ENCODE peak calls at places on chromosomes 2 and 18, in five cellular contexts. M, J, B, S and C are unnamed samples. For H3K4me1 and H3K36me3, the result is how much of the 10 kb centered on the place peaks cover.

GRCh38 chr2:68046642-68047240 is 16.1 kb downstream of the C1D start:
- DNase-seq in B (no peak), J (no peak), S (no peak), M (no peak), C (no peak)

GRCh38 chr2:233410191-233410760 is 56.0 kb downstream of the DGKD start:
- DNase-seq in J (no peak), M (no peak), B (no peak), S (no peak), C (no peak)

GRCh38 chr18:37207343-37207742 is 358.3 kb downstream of the CELF4 start:
- DNase-seq in M (no peak), B (no peak), S (no peak), J (no peak), C (no peak)

GRCh38 chr2:130810490-130810889 is 26.2 kb upstream of the ARHGEF4 start:
- DNase-seq in S (no peak), B (no peak), J (no peak), M (no peak), C (no peak)

GRCh38 chr2:68316091-68316490 is 3.7 kb downstream of the CNRIP1 start:
- DNase-seq in B (no peak), S (no peak), M (no peak), J (no peak), C (no peak)

GRCh38 chr2:222939208-222939846 is 78.5 kb downstream of the ACSL3 start:
- DNase-seq in J (no peak), S (peak), B (no peak), M (peak), C (no peak)

GRCh38 chr2:32484907-32485306 is 128.1 kb downstream of the BIRC6 start:
- DNase-seq in J (no peak), S (peak), B (no peak), M (peak), C (no peak)

GRCh38 chr2:189933911-189934399 is 128.6 kb downstream of the MSTN start:
- DNase-seq in M (no peak), S (peak), J (no peak), B (no peak), C (no peak)

GRCh38 chr2:237283136-237283928 is 130.6 kb downstream of the COL6A3 start:
- DNase-seq in M (no peak), S (peak), J (no peak), B (no peak), C (no peak)

GRCh38 chr2:241673797-241674725 is 12.6 kb downstream of the DTYMK start:
- DNase-seq in M (no peak), J (no peak), S (no peak), B (no peak), C (no peak)

GRCh38 chr2:73265298-73266060 is 18.8 kb downstream of the FBXO41 start:
- DNase-seq in S (no peak), M (no peak), B (no peak), J (no peak), C (no peak)

GRCh38 chr2:1929001-1929400 is 184.7 kb upstream of the PXDN start:
- DNase-seq in B (no peak), S (no peak), J (no peak), M (no peak), C (no peak)

GRCh38 chr2:27241761-27242613 is 20.9 kb downstream of the SLC30A3 start:
- DNase-seq in S (no peak), B (no peak), M (no peak), J (no peak), C (no peak)

GRCh38 chr2:103991591-103991990 is 862.3 kb upstream of the POU3F3 start:
- DNase-seq in B (no peak), S (no peak), M (no peak), J (no peak), C (no peak)

GRCh38 chr2:12490641-12491040 is 226.1 kb upstream of the TRIB2 start:
- DNase-seq in S (no peak), J (no peak), B (no peak), M (no peak), C (no peak)

GRCh38 chr18:76922107-76922506 is 99.8 kb downstream of the ZNF236 start:
- DNase-seq in J (peak), S (peak), M (peak), B (no peak), C (no peak)
- TF ChIP-seq CTCF in J (peak), S (peak), M (peak), B (peak), C (no peak)

GRCh38 chr18:48765053-48765452 is 185.7 kb downstream of the SMAD7 start:
- DNase-seq in J (no peak), S (no peak), B (no peak), M (no peak), C (no peak)

GRCh38 chr18:48767090-48767670 is 183.6 kb downstream of the SMAD7 start:
- DNase-seq in B (no peak), J (no peak), S (peak), M (peak), C (no peak)

GRCh38 chr18:48766025-48766424 is 184.7 kb downstream of the SMAD7 start:
- DNase-seq in J (no peak), B (no peak), S (peak), M (no peak), C (no peak)

GRCh38 chr18:48764452-48764851 is 186.3 kb downstream of the SMAD7 start:
- DNase-seq in J (no peak), B (no peak), S (no peak), M (no peak), C (no peak)

DNA sequence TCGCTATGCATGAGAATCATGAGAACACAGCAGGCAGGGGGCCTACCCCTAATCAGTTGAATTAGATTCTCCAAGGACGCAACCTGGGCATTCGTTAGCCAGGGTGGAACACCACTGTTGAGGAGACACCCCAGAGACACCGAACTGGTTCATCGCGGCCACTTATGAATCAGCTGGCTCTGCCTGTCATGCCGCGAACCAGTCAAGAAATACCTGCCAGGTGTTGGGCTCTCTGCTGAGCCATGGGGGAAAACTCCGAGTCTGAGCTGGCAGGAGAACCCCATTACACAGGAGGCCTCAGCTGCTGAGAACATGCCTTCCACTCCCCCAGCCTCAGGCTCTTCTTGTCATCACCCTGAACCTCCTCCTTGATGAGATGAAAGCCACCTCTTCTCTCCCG is 184.3 kb downstream of the SMAD7 start:
- DNase-seq in J (no peak), B (no peak), M (no peak), S (no peak), C (no peak)
- H3K4me1 ChIP-seq in J (under half), B (half or more), M (half or more), S (under half), C (under half)

GRCh38 chr2:153543639-153544071 is 65.1 kb upstream of the RPRM start:
- DNase-seq in B (no peak), S (no peak), M (no peak), J (no peak), C (no peak)
- H3K36me3 ChIP-seq in B (under half), S (under half), M (under half), J (under half), C (under half)

DNA sequence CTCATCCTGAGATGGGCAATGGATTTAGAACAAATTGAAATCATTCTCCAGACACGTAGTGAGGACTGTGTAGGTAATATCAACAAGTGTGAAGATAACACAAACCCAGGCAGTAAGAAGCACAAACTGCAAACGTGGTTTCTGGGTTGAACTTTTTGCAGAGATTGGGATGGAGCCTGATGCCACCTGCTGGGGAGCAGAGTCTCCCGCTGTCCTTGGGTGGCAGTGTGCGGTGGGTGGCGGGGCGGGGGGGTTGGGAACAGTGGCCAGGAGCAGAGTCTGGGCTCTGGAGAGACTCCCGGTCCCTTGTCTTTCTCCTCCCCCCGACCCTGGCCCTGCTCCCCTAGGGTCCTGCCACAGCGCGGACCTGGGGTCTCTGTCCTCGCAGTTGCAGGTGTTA is 19.5 kb downstream of the TRAF3IP1 start:
- DNase-seq in B (no peak), S (no peak), M (no peak), J (no peak), C (no peak)
- TF ChIP-seq CTCF in B (no peak), S (no peak), M (no peak), J (no peak), C (no peak)

GRCh38 chr2:172228177-172228785 is 125.6 kb upstream of the DLX2 start:
- DNase-seq in J (no peak), B (no peak), M (no peak), S (no peak), C (no peak)

GRCh38 chr2:172223601-172224054 is 120.9 kb upstream of the DLX2 start:
- DNase-seq in B (no peak), S (no peak), J (no peak), M (no peak), C (no peak)

GRCh38 chr2:172227719-172228118 is 125.0 kb upstream of the DLX2 start:
- DNase-seq in M (no peak), J (no peak), S (no peak), B (no peak), C (no peak)

GRCh38 chr2:172226244-172227061 is 123.8 kb upstream of the DLX2 start:
- DNase-seq in M (no peak), S (no peak), B (no peak), J (no peak), C (no peak)

GRCh38 chr2:172225786-172226185 is 123.1 kb upstream of the DLX2 start:
- DNase-seq in S (no peak), B (no peak), M (no peak), J (no peak), C (no peak)
- H3K4me1 ChIP-seq in S (under half), B (under half), M (under half), J (under half), C (under half)

DNA sequence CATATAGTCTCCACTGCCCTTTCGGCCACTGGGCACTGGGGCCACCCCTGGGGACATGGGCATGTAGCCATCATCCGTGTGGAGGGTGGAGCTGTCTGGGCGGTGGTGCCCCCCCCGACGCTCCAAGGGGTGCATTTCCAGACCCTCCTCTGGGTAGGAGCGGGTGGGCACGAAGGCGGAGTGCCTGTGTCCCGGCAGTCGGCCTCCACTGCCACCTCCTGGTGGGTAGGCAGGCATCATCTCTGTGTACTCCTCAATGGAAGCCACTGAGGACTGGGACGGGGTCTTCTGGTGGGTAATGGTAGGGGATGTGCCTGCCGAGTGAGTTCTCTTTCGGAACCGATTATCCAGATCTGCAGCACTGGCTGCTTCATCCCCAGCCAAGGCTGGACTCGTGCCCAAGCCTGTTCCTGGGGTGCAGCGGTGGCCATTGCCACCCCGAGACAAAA is 2.8 kb downstream of the IRS1 start:
- DNase-seq in B (peak), M (peak), S (peak), J (no peak), C (peak)
- H3K36me3 ChIP-seq in B (under half), M (under half), S (under half), J (under half), C (under half)

DNA sequence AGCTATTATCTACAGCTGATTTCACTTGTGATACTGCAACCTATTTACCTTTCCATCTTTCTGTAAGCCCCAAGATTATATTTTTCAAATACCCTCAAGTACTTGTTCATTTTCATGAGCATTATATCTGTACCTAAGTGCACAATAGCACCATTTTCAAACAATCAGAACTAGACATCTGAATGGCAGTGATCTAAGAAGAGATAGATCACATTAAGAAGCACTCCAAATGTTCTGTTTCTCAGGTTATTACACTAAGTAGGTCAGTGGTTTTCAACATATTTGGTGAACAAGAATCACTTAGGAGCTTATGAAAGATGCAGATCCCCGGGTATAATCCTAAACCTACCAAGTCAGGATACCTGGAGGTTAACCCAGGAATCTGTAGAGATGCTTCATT is 872.7 kb downstream of the DCDC2C start:
- DNase-seq in J (no peak), B (no peak), S (no peak), M (no peak), C (no peak)
- TF ChIP-seq CTCF in J (no peak), B (no peak), S (no peak), M (no peak), C (no peak)

DNA sequence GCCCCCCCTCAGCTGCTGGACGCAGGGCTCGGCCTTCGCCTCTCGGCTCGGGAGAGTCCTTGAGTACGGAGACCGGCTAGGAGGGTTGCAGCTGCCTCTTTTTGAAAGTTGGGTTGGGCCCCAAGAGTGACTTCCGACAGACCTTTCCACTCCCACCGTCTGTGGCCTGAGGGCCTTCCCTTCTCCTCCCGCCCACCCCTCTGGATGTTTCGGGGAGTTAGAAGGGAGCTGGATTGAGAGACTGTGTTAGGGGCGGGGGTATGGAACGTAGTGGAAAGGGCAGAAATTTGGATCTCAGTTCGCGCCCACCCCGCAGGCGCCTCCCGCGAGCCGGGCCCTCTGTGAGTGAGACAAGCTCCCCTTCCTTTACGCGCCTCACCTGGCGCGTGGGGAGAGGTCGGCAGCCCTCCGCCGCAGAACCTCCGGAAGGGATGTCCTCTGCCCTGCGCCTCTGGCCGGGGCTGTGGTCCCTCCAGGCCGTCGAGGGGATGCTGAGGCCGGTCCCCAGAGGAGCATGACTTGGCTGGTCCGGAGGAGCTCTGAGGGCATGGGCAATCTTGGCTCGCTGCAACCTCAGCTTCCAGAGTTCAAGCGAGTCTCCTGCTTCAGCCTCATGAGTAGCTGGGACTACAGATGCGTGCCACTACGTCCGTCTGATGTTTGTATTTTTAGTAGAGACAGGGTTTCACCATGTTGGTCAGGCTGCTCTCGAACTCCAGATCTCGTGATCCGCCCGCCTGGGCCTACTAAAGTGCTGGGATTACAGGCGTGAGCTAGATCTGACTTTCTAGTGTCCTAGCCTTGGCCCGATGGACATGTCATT is 15.9 kb downstream of the C2orf74 start:
- DNase-seq in B (no peak), M (peak), J (no peak), S (peak), C (peak)
- H3K4me1 ChIP-seq in B (half or more), M (under half), J (under half), S (under half), C (under half)